ENCODE peak calls at places on chromosome 18, in four cellular contexts. One of them, this sample, is unnamed. For H3K9me3, the result is how much of the 10 kb centered on the place peaks cover.

GRCh38 chr18:35582899-35583558 is 1.5 kb downstream of the GALNT1 start:
- DNase-seq in CD4-positive, alpha-beta T cell: no peak
- DNase-seq in left ventricle myocardium inferior: no peak
- DNase-seq in sigmoid colon: no peak
- DNase-seq in this sample: no peak

GRCh38 chr18:10430696-10431095 is 23.7 kb upstream of the APCDD1 start:
- DNase-seq in CD4-positive, alpha-beta T cell: no peak
- DNase-seq in left ventricle myocardium inferior: no peak
- DNase-seq in sigmoid colon: no peak
- DNase-seq in this sample: no peak

GRCh38 chr18:68447286-68447685 is 267.6 kb downstream of the TMX3 start:
- DNase-seq in CD4-positive, alpha-beta T cell: no peak
- DNase-seq in left ventricle myocardium inferior: no peak
- DNase-seq in sigmoid colon: no peak
- DNase-seq in this sample: no peak

GRCh38 chr18:10559566-10560456 is 34.0 kb downstream of the NAPG start:
- DNase-seq in CD4-positive, alpha-beta T cell: no peak
- DNase-seq in left ventricle myocardium inferior: peak
- DNase-seq in sigmoid colon: peak
- DNase-seq in this sample: no peak

GRCh38 chr18:4510709-4511108 is 55.6 kb upstream of the DLGAP1 start:
- DNase-seq in CD4-positive, alpha-beta T cell: no peak
- DNase-seq in left ventricle myocardium inferior: no peak
- DNase-seq in sigmoid colon: no peak
- DNase-seq in this sample: no peak

GRCh38 chr18:44943201-44943881 is 262.7 kb downstream of the SETBP1 start:
- DNase-seq in CD4-positive, alpha-beta T cell: no peak
- DNase-seq in left ventricle myocardium inferior: no peak
- DNase-seq in sigmoid colon: no peak
- DNase-seq in this sample: no peak

GRCh38 chr18:2919600-2919999 is 72.8 kb downstream of the EMILIN2 start:
- DNase-seq in CD4-positive, alpha-beta T cell: no peak
- DNase-seq in left ventricle myocardium inferior: no peak
- DNase-seq in sigmoid colon: no peak
- DNase-seq in this sample: no peak

GRCh38 chr18:43563780-43564179 is 286.5 kb upstream of the SYT4 start:
- DNase-seq in CD4-positive, alpha-beta T cell: no peak
- DNase-seq in left ventricle myocardium inferior: no peak
- DNase-seq in sigmoid colon: no peak
- DNase-seq in this sample: no peak

GRCh38 chr18:23301971-23302370 is 151.1 kb upstream of the RIOK3 start:
- DNase-seq in CD4-positive, alpha-beta T cell: no peak
- DNase-seq in left ventricle myocardium inferior: no peak
- DNase-seq in sigmoid colon: no peak
- DNase-seq in this sample: no peak

GRCh38 chr18:8386981-8387380 is 222.3 kb upstream of the RAB12 start:
- DNase-seq in CD4-positive, alpha-beta T cell: no peak
- DNase-seq in left ventricle myocardium inferior: no peak
- DNase-seq in sigmoid colon: no peak
- DNase-seq in this sample: no peak

GRCh38 chr18:45733535-45733934 is 9.6 kb downstream of the SLC14A1 start:
- DNase-seq in CD4-positive, alpha-beta T cell: no peak
- DNase-seq in left ventricle myocardium inferior: no peak
- DNase-seq in sigmoid colon: no peak
- DNase-seq in this sample: no peak

GRCh38 chr18:11005528-11005927 is 143.8 kb downstream of the PIEZO2 start:
- DNase-seq in CD4-positive, alpha-beta T cell: no peak
- DNase-seq in left ventricle myocardium inferior: no peak
- DNase-seq in sigmoid colon: peak
- DNase-seq in this sample: no peak

GRCh38 chr18:40152859-40153258 is 1802.2 kb upstream of the PIK3C3 start:
- DNase-seq in CD4-positive, alpha-beta T cell: no peak
- DNase-seq in left ventricle myocardium inferior: no peak
- DNase-seq in sigmoid colon: no peak
- DNase-seq in this sample: no peak

GRCh38 chr18:31675404-31675803 is 9.0 kb downstream of the B4GALT6 start:
- DNase-seq in CD4-positive, alpha-beta T cell: no peak
- DNase-seq in left ventricle myocardium inferior: no peak
- DNase-seq in sigmoid colon: no peak
- DNase-seq in this sample: no peak

GRCh38 chr18:23433360-23433759 is 19.7 kb upstream of the RIOK3 start:
- DNase-seq in CD4-positive, alpha-beta T cell: no peak
- DNase-seq in left ventricle myocardium inferior: no peak
- DNase-seq in sigmoid colon: no peak
- DNase-seq in this sample: no peak

GRCh38 chr18:28767781-28768211 is 590.9 kb upstream of the CDH2 start:
- DNase-seq in CD4-positive, alpha-beta T cell: no peak
- DNase-seq in left ventricle myocardium inferior: no peak
- DNase-seq in sigmoid colon: no peak
- DNase-seq in this sample: no peak

GRCh38 chr18:42409005-42409404 is 454.0 kb downstream of the PIK3C3 start:
- DNase-seq in CD4-positive, alpha-beta T cell: no peak
- DNase-seq in left ventricle myocardium inferior: no peak
- DNase-seq in sigmoid colon: no peak
- DNase-seq in this sample: no peak

GRCh38 chr18:76662621-76663020 is 159.7 kb upstream of the ZNF236 start:
- DNase-seq in CD4-positive, alpha-beta T cell: no peak
- DNase-seq in left ventricle myocardium inferior: no peak
- DNase-seq in sigmoid colon: no peak
- DNase-seq in this sample: no peak

GRCh38 chr18:46711444-46711863 is 45.4 kb downstream of the ST8SIA5 start:
- DNase-seq in CD4-positive, alpha-beta T cell: no peak
- DNase-seq in left ventricle myocardium inferior: no peak
- DNase-seq in sigmoid colon: no peak
- DNase-seq in this sample: no peak

GRCh38 chr18:9673296-9674251 is 34.5 kb upstream of the RAB31 start:
- DNase-seq in CD4-positive, alpha-beta T cell: no peak
- DNase-seq in left ventricle myocardium inferior: no peak
- DNase-seq in sigmoid colon: no peak
- DNase-seq in this sample: no peak

GRCh38 chr18:9870431-9871023 is 15.2 kb upstream of the TXNDC2 start:
- DNase-seq in CD4-positive, alpha-beta T cell: no peak
- DNase-seq in left ventricle myocardium inferior: no peak
- DNase-seq in sigmoid colon: no peak
- DNase-seq in this sample: no peak

GRCh38 chr18:7757175-7757574 is 190.1 kb downstream of the PTPRM start:
- DNase-seq in CD4-positive, alpha-beta T cell: no peak
- DNase-seq in left ventricle myocardium inferior: no peak
- DNase-seq in sigmoid colon: no peak
- DNase-seq in this sample: no peak

GRCh38 chr18:67788784-67789545 is 272.4 kb upstream of the DSEL start:
- DNase-seq in CD4-positive, alpha-beta T cell: no peak
- DNase-seq in left ventricle myocardium inferior: no peak
- DNase-seq in sigmoid colon: no peak
- DNase-seq in this sample: no peak

GRCh38 chr18:46324556-46324955 is 220.4 kb downstream of the HAUS1 start:
- DNase-seq in CD4-positive, alpha-beta T cell: no peak
- DNase-seq in left ventricle myocardium inferior: no peak
- DNase-seq in sigmoid colon: no peak
- DNase-seq in this sample: no peak

GRCh38 chr18:77622009-77622692 is 372.5 kb downstream of the GALR1 start:
- DNase-seq in CD4-positive, alpha-beta T cell: no peak
- DNase-seq in left ventricle myocardium inferior: no peak
- DNase-seq in sigmoid colon: no peak
- DNase-seq in this sample: no peak

GRCh38 chr18:11689031-11689971 is at the start of gene GNAL:
- DNase-seq in CD4-positive, alpha-beta T cell: no peak
- DNase-seq in left ventricle myocardium inferior: peak
- DNase-seq in sigmoid colon: peak
- DNase-seq in this sample: peak

GRCh38 chr18:71899183-71899582 is 645.0 kb downstream of the CBLN2 start:
- DNase-seq in CD4-positive, alpha-beta T cell: no peak
- DNase-seq in left ventricle myocardium inferior: no peak
- DNase-seq in sigmoid colon: no peak
- DNase-seq in this sample: no peak
- H3K9me3 ChIP-seq in CD4-positive, alpha-beta T cell: under half
- H3K9me3 ChIP-seq in left ventricle myocardium inferior: under half
- H3K9me3 ChIP-seq in sigmoid colon: under half
- H3K9me3 ChIP-seq in this sample: under half

DNA sequence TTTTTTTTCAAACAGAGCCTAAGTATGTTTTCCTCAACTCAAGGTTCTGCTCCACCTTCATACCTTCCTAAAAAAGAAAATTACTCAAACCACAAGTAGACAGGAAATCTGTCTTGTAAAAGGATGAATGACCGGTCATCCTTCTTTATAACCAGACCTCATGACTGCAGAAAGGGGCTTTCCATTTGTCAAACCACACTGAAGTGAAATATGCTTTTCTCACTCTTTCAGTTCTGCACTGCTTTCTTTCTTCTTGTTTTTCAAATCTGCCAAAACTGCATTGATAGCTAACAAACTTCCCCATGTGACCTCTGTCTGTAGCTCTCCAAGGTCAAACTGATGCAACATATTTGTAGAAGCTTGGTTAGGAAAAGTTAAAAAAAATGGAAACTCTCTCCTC is 308.9 kb upstream of the CCDC68 start:
- DNase-seq in CD4-positive, alpha-beta T cell: no peak
- DNase-seq in left ventricle myocardium inferior: no peak
- DNase-seq in sigmoid colon: no peak
- DNase-seq in this sample: no peak
- H3K9me3 ChIP-seq in CD4-positive, alpha-beta T cell: under half
- H3K9me3 ChIP-seq in left ventricle myocardium inferior: under half
- H3K9me3 ChIP-seq in sigmoid colon: under half
- H3K9me3 ChIP-seq in this sample: under half

DNA sequence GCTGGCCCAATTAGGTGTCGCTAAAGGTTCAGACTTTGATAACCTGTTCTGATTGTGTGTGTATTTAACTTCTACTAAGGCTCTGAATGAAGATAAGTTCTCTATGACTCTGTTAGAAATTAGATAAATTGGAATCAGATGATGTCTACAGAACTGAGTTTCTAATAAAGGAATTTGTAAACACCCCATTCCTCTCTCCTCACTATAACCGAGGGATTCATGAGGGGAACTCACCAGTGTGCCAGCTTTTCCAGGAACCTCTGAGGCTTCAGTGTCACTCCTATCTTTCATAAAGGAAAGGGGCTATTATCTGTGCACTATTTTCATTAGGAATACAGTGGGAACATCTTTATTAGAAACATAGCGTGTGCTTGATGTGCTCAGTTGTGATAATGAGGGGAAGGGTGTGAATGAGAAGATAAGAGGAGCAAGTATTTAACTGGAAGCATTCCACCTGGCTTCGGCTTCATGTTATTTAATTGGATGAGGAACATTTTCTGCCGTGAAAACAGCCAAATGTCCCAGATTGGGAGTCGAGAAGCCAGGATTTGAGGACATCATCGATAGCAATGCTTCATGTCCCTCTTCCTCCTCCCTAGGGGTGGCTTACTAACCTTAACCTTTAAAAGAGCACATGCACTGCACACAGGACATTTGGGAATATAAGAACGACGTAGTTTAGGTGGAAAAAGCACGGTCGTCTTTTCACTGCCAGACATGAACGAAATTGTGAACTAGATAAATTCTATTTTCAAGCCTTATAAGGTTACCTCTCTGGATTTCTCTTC is 84.8 kb upstream of the TCF4 start:
- DNase-seq in CD4-positive, alpha-beta T cell: no peak
- DNase-seq in left ventricle myocardium inferior: no peak
- DNase-seq in sigmoid colon: no peak
- DNase-seq in this sample: no peak
- H3K9me3 ChIP-seq in CD4-positive, alpha-beta T cell: under half
- H3K9me3 ChIP-seq in left ventricle myocardium inferior: under half
- H3K9me3 ChIP-seq in sigmoid colon: under half
- H3K9me3 ChIP-seq in this sample: under half

DNA sequence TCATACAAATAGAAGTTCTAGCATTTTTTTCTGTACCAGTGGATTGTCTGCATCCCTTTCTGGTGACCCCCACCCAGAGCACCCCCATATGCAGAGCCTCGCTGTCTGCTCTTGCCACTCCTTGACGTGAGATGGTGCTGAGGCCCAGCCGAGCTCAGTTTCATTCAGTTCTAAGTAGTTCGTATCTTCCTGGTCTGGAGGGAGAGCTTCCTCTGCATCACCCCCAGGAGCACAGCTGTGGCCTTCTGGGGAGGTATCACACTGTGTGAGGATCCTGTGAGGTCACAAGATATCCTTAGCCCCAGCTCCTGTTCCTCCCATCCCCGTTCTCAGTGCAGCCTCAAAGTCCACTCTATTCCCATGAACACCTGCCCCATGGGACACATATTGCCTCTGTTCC is 132.7 kb downstream of the PTGR3 start:
- DNase-seq in CD4-positive, alpha-beta T cell: no peak
- DNase-seq in left ventricle myocardium inferior: no peak
- DNase-seq in sigmoid colon: peak
- DNase-seq in this sample: no peak
- H3K9me3 ChIP-seq in CD4-positive, alpha-beta T cell: under half
- H3K9me3 ChIP-seq in left ventricle myocardium inferior: under half
- H3K9me3 ChIP-seq in sigmoid colon: under half
- H3K9me3 ChIP-seq in this sample: under half

GRCh38 chr18:25651553-25651952 is 299.6 kb upstream of the ZNF521 start:
- DNase-seq in CD4-positive, alpha-beta T cell: no peak
- DNase-seq in left ventricle myocardium inferior: no peak
- DNase-seq in sigmoid colon: no peak
- DNase-seq in this sample: no peak

GRCh38 chr18:25646971-25647370 is 295.0 kb upstream of the ZNF521 start:
- DNase-seq in CD4-positive, alpha-beta T cell: no peak
- DNase-seq in left ventricle myocardium inferior: no peak
- DNase-seq in sigmoid colon: no peak
- DNase-seq in this sample: no peak

GRCh38 chr18:25650201-25650941 is 298.4 kb upstream of the ZNF521 start:
- DNase-seq in CD4-positive, alpha-beta T cell: no peak
- DNase-seq in left ventricle myocardium inferior: no peak
- DNase-seq in sigmoid colon: no peak
- DNase-seq in this sample: no peak

GRCh38 chr18:25647404-25647803 is 295.4 kb upstream of the ZNF521 start:
- DNase-seq in CD4-positive, alpha-beta T cell: no peak
- DNase-seq in left ventricle myocardium inferior: no peak
- DNase-seq in sigmoid colon: no peak
- DNase-seq in this sample: no peak

DNA sequence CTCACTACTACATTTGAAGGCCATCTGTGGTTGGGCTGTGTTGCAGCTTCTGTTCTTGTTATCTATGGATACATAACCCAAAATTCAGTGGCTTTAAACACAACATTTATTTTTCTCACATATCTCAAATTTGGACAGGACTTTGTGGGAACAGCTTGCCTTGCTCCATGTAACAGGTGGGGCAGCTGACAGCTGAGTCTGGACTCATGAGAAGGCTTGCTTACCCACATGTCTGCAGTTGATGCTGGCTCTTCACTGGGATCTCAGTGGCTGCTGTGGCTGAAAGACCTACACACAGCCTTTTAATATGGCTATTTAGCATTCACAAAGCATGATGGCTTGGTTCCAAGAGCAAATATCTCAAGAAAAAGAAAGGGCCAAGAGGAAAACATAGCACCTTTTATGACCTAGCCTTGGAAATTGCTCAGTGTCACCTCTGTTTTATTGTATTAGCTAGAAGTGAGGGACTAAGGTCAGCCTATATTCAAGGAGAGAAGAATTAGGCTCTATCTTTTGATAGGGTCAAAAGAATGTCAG is 296.8 kb upstream of the ZNF521 start:
- DNase-seq in CD4-positive, alpha-beta T cell: no peak
- DNase-seq in left ventricle myocardium inferior: no peak
- DNase-seq in sigmoid colon: no peak
- DNase-seq in this sample: no peak
- H3K9me3 ChIP-seq in CD4-positive, alpha-beta T cell: under half
- H3K9me3 ChIP-seq in left ventricle myocardium inferior: under half
- H3K9me3 ChIP-seq in sigmoid colon: under half
- H3K9me3 ChIP-seq in this sample: under half

This sample was measured in T-helper 17 cell.